ENCODE peak calls at places on chromosome 10, in six cellular contexts. B is psoas muscle; E is left colon; Y is NCI-H1417; N is stimulated activated CD8-positive, alpha-beta memory T cell treated with anti-CD3 and anti-CD28 coated beads, Interleukin-7, amount 100 ng/mL, for 48 hours; J is naive thymus-derived CD8-positive, alpha-beta T cell. H is an unnamed sample.

GRCh38 chr10:6269953-6270867 is 67.5 kb downstream of the PFKFB3 start:
- DNase-seq in N (peak), B (no peak), Y (no peak), E (no peak), J (no peak), H (no peak)

GRCh38 chr10:32077896-32078295 is 21.7 kb upstream of the KIF5B start:
- DNase-seq in N (no peak), E (no peak), B (peak), Y (no peak), J (no peak), H (no peak)

GRCh38 chr10:71213761-71214440 is 1.5 kb downstream of the UNC5B start:
- DNase-seq in J (no peak), Y (no peak), B (no peak), E (peak), N (no peak), H (no peak)

GRCh38 chr10:86758231-86759072 is 2.0 kb downstream of the BMPR1A start:
- DNase-seq in N (no peak), E (no peak), J (no peak), Y (no peak), B (no peak), H (no peak)

GRCh38 chr10:14247650-14248258 is 83.0 kb downstream of the FRMD4A start:
- DNase-seq in E (no peak), J (no peak), Y (no peak), B (no peak), N (no peak), H (no peak)

GRCh38 chr10:22218448-22218847 is 633 bp upstream of the EBLN1 start:
- DNase-seq in N (no peak), J (no peak), B (no peak), Y (no peak), E (no peak), H (no peak)

GRCh38 chr10:13470270-13470669 is 58.5 kb downstream of the BEND7 start:
- DNase-seq in Y (no peak), J (no peak), N (no peak), B (no peak), E (no peak), H (no peak)

GRCh38 chr10:125355657-125356056 is 195.3 kb upstream of the CTBP2 start:
- DNase-seq in N (no peak), J (no peak), E (no peak), Y (no peak), B (no peak), H (no peak)

GRCh38 chr10:10685566-10685965 is 332.1 kb upstream of the CELF2 start:
- DNase-seq in J (no peak), Y (no peak), E (no peak), B (no peak), N (no peak), H (no peak)

GRCh38 chr10:56319386-56319785 is 41.7 kb downstream of the ZWINT start:
- DNase-seq in E (no peak), J (no peak), Y (no peak), B (no peak), N (no peak), H (peak)

GRCh38 chr10:114492351-114493037 is 88.2 kb upstream of the AFAP1L2 start:
- DNase-seq in J (no peak), N (no peak), Y (no peak), B (no peak), E (no peak), H (no peak)

GRCh38 chr10:15588635-15589081 is 131.1 kb downstream of the ITGA8 start:
- DNase-seq in Y (no peak), B (no peak), E (no peak), N (no peak), J (no peak), H (no peak)

GRCh38 chr10:127899766-127900382 is 7.0 kb upstream of the PTPRE start:
- DNase-seq in E (no peak), Y (no peak), J (no peak), B (no peak), N (no peak), H (no peak)

GRCh38 chr10:17673517-17674051 is 29.6 kb downstream of the STAM start:
- DNase-seq in Y (no peak), B (no peak), J (no peak), E (no peak), N (no peak), H (peak)

GRCh38 chr10:106577266-106577665 is 587.2 kb downstream of the SORCS1 start:
- DNase-seq in N (no peak), B (no peak), Y (no peak), E (no peak), J (no peak), H (peak)

GRCh38 chr10:66281327-66281726 is 644.5 kb upstream of the LRRTM3 start:
- DNase-seq in Y (no peak), J (no peak), N (no peak), B (no peak), E (no peak), H (no peak)

GRCh38 chr10:94075521-94075920 is 81.8 kb downstream of the PLCE1 start:
- DNase-seq in E (no peak), N (no peak), B (no peak), J (no peak), Y (no peak), H (no peak)

GRCh38 chr10:78950656-78951587 is 117.8 kb upstream of the ZMIZ1 start:
- DNase-seq in J (no peak), B (no peak), Y (no peak), N (no peak), E (no peak), H (no peak)

GRCh38 chr10:75209325-75210192 is 1.0 kb upstream of the VDAC2 start:
- DNase-seq in B (peak), N (peak), E (peak), Y (peak), J (peak), H (no peak)

GRCh38 chr10:114303556-114303955 is 64.5 kb downstream of the VWA2 start:
- DNase-seq in Y (no peak), B (no peak), N (no peak), J (no peak), E (no peak), H (no peak)

GRCh38 chr10:34764347-34764991 is 50.6 kb downstream of the PARD3 start:
- DNase-seq in B (no peak), Y (no peak), N (no peak), E (no peak), J (no peak), H (no peak)

GRCh38 chr10:17428096-17428615 is 26.2 kb downstream of the ST8SIA6 start:
- DNase-seq in J (no peak), Y (no peak), B (no peak), E (no peak), N (no peak), H (no peak)

GRCh38 chr10:17074548-17074860 is 55.1 kb downstream of the CUBN start:
- DNase-seq in N (no peak), E (no peak), Y (no peak), B (no peak), J (no peak), H (no peak)

GRCh38 chr10:97081621-97082235 is 104.0 kb downstream of the SLIT1 start:
- DNase-seq in N (peak), Y (no peak), J (peak), B (peak), E (peak), H (no peak)